ENCODE peak calls at places on chromosomes 6 and 20, in seven cellular contexts. D, U, X, L, N, H and G are unnamed samples.

GRCh38 chr6:27358786-27359185 is 29.8 kb upstream of the ZNF391 start:
- DNase-seq in D (no peak), U (no peak), X (no peak), L (no peak), N (no peak), H (no peak), G (no peak)

GRCh38 chr6:25553502-25553901 is 98.5 kb upstream of the SCGN start:
- DNase-seq in D (no peak), U (no peak), X (no peak), L (no peak), N (no peak), H (no peak), G (no peak)

GRCh38 chr6:126335210-126335609 is 4.7 kb upstream of the CENPW start:
- DNase-seq in D (no peak), U (no peak), X (no peak), L (no peak), N (no peak), H (no peak), G (peak)

GRCh38 chr6:108321253-108321740 is 26.4 kb downstream of the AFG1L start:
- DNase-seq in D (no peak), U (no peak), X (no peak), L (no peak), N (no peak), H (no peak), G (no peak)

GRCh38 chr20:17662333-17663039 is 19.6 kb downstream of the RRBP1 start:
- DNase-seq in D (no peak), U (no peak), X (no peak), L (peak), N (peak), H (peak), G (no peak)

GRCh38 chr20:53917145-53918009 is 153.0 kb downstream of the BCAS1 start:
- DNase-seq in D (no peak), U (no peak), X (no peak), L (peak), N (no peak), H (no peak), G (no peak)

GRCh38 chr20:61957961-61958715 is 107.5 kb downstream of the TAF4 start:
- DNase-seq in D (no peak), U (no peak), X (no peak), L (no peak), N (no peak), H (no peak), G (no peak)

GRCh38 chr20:52748235-52748950 is 223.8 kb upstream of the TSHZ2 start:
- DNase-seq in D (no peak), U (no peak), X (no peak), L (no peak), N (no peak), H (no peak), G (no peak)

GRCh38 chr6:122033564-122034181 is 365.8 kb upstream of the HSF2 start:
- DNase-seq in D (peak), U (peak), X (no peak), L (peak), N (no peak), H (peak), G (peak)

GRCh38 chr6:106883808-106884262 is 90.7 kb downstream of the CD24 start:
- DNase-seq in D (peak), U (peak), X (no peak), L (no peak), N (no peak), H (no peak), G (no peak)

GRCh38 chr6:36735110-36735971 is 37.7 kb downstream of the RAB44 start:
- DNase-seq in D (peak), U (no peak), X (no peak), L (peak), N (peak), H (peak), G (peak)

GRCh38 chr6:105099371-105099770 is 80.4 kb downstream of the POPDC3 start:
- DNase-seq in D (no peak), U (no peak), X (no peak), L (no peak), N (no peak), H (no peak), G (no peak)

GRCh38 chr6:89120371-89120770 is 2.5 kb upstream of the SRSF12 start:
- DNase-seq in D (peak), U (no peak), X (no peak), L (peak), N (no peak), H (no peak), G (peak)

GRCh38 chr6:38184041-38184779 is 364.7 kb downstream of the ZFAND3 start:
- DNase-seq in D (no peak), U (no peak), X (no peak), L (no peak), N (no peak), H (no peak), G (no peak)

GRCh38 chr6:87539554-87539953 is 50.2 kb downstream of the RARS2 start:
- DNase-seq in D (no peak), U (no peak), X (no peak), L (no peak), N (no peak), H (no peak), G (no peak)

GRCh38 chr6:89310929-89311328 is 4.2 kb downstream of the GABRR2 start:
- DNase-seq in D (peak), U (no peak), X (no peak), L (peak), N (no peak), H (peak), G (peak)

GRCh38 chr6:110044093-110044492 is 66.0 kb downstream of the GPR6 start:
- DNase-seq in D (no peak), U (no peak), X (no peak), L (no peak), N (no peak), H (no peak), G (no peak)

GRCh38 chr6:151675746-151676459 is 131.6 kb upstream of the ESR1 start:
- DNase-seq in D (peak), U (peak), X (peak), L (peak), N (no peak), H (peak), G (no peak)

GRCh38 chr6:77341058-77341986 is 122.0 kb downstream of the HTR1B start:
- DNase-seq in D (no peak), U (no peak), X (no peak), L (no peak), N (no peak), H (no peak), G (no peak)

GRCh38 chr6:1039191-1039590 is 272.7 kb upstream of the FOXQ1 start:
- DNase-seq in D (no peak), U (no peak), X (no peak), L (no peak), N (no peak), H (no peak), G (no peak)